ENCODE peak calls at places on chromosomes 16 and 17, in eight cellular contexts. B is hypothalamus; E is AG10803; F is left ventricle myocardium inferior; Y is activated CD4-positive, alpha-beta T cell treated with anti-CD3 and anti-CD28 coated beads for 24 hours; R is stomach; L is germinal center; T is choroid plexus epithelial cell. W is an unnamed sample.

GRCh38 chr17:29566473-29567361 is at the start of gene ABHD15:
- DNase-seq in L (peak), T (peak), B (no peak), Y (no peak), F (peak), R (peak), E (peak), W (peak)

GRCh38 chr16:87780385-87780989 is 14.7 kb upstream of the KLHDC4 start:
- DNase-seq in L (peak), E (peak), Y (peak), F (peak), T (peak), R (peak), B (no peak), W (peak)

GRCh38 chr16:65961491-65962143 is 404.9 kb upstream of the CDH5 start:
- DNase-seq in B (no peak), F (no peak), Y (no peak), T (peak), L (no peak), R (no peak), E (peak), W (no peak)

GRCh38 chr17:19664136-19664820 is 15.7 kb downstream of the ALDH3A2 start:
- DNase-seq in Y (no peak), R (peak), L (no peak), F (peak), E (no peak), T (no peak), B (no peak), W (no peak)

GRCh38 chr16:86755571-86756006 is 177.2 kb downstream of the FOXL1 start:
- DNase-seq in F (peak), T (no peak), E (no peak), B (no peak), Y (no peak), L (no peak), R (no peak), W (no peak)

GRCh38 chr16:1330260-1330914 is 3.1 kb upstream of the BAIAP3 start:
- DNase-seq in L (peak), E (no peak), T (no peak), F (no peak), R (no peak), B (no peak), Y (peak), W (peak)

GRCh38 chr16:25707982-25708583 is 16.3 kb downstream of the HS3ST4 start:
- DNase-seq in B (no peak), L (no peak), Y (no peak), T (peak), E (no peak), R (peak), F (no peak), W (peak)

GRCh38 chr16:50096791-50097190 is 31.0 kb downstream of the HEATR3 start:
- DNase-seq in E (peak), L (no peak), T (peak), R (no peak), Y (no peak), B (no peak), F (no peak), W (no peak)

GRCh38 chr17:79654960-79655382 is 44.1 kb upstream of the RBFOX3 start:
- DNase-seq in L (no peak), T (no peak), Y (no peak), B (no peak), R (peak), F (no peak), E (no peak), W (no peak)

GRCh38 chr16:27768651-27769270 is 218.8 kb downstream of the KATNIP start:
- DNase-seq in R (no peak), T (peak), F (no peak), E (no peak), Y (no peak), B (no peak), L (no peak), W (no peak)

GRCh38 chr17:73335591-73336503 is 24.0 kb upstream of the CDC42EP4 start:
- DNase-seq in Y (no peak), F (no peak), T (no peak), B (no peak), E (no peak), R (peak), L (no peak), W (no peak)

GRCh38 chr17:72336804-72337070 is 215.9 kb downstream of the SOX9 start:
- DNase-seq in T (no peak), B (no peak), E (no peak), Y (no peak), F (no peak), R (no peak), L (no peak), W (no peak)

GRCh38 chr16:48165961-48166578 is 10.3 kb upstream of the ABCC12 start:
- DNase-seq in F (no peak), R (no peak), T (peak), B (no peak), E (no peak), Y (no peak), L (no peak), W (peak)

GRCh38 chr17:63116228-63116627 is 150.2 kb downstream of the TANC2 start:
- DNase-seq in R (no peak), Y (no peak), F (no peak), L (no peak), B (no peak), E (no peak), T (no peak), W (no peak)

GRCh38 chr17:43068570-43069367 is 43.7 kb downstream of the RND2 start:
- DNase-seq in L (no peak), T (peak), E (no peak), F (no peak), Y (no peak), B (no peak), R (no peak), W (no peak)

GRCh38 chr16:56869513-56870270 is 4.7 kb downstream of the SLC12A3 start:
- DNase-seq in Y (peak), F (no peak), L (peak), T (peak), R (no peak), E (no peak), B (no peak), W (peak)

GRCh38 chr17:37221865-37222264 is 153.9 kb upstream of the C17orf78 start:
- DNase-seq in E (no peak), T (peak), L (no peak), R (no peak), Y (no peak), B (no peak), F (no peak), W (peak)

GRCh38 chr16:51152691-51153261 is 1.7 kb upstream of the SALL1 start:
- DNase-seq in Y (no peak), E (peak), F (no peak), L (no peak), T (no peak), R (no peak), B (peak), W (no peak)

GRCh38 chr16:47660540-47660939 is 199.4 kb downstream of the PHKB start:
- DNase-seq in R (no peak), T (no peak), Y (no peak), B (no peak), F (no peak), E (no peak), L (no peak), W (peak)

GRCh38 chr17:3681057-3681456 is 12.4 kb downstream of the EMC6 start:
- DNase-seq in L (no peak), Y (no peak), R (no peak), B (no peak), F (no peak), T (no peak), E (no peak), W (no peak)

GRCh38 chr17:72421128-72422092 is 300.6 kb downstream of the SOX9 start:
- DNase-seq in E (peak), T (peak), B (no peak), Y (no peak), F (no peak), R (peak), L (peak), W (peak)

GRCh38 chr16:19167710-19168172 is 299 bp upstream of the SYT17 start:
- DNase-seq in T (peak), Y (peak), E (peak), B (peak), L (peak), R (peak), F (peak), W (no peak)

GRCh38 chr17:38538906-38539305 is 66.8 kb downstream of the SRCIN1 start:
- DNase-seq in T (no peak), R (peak), B (no peak), L (no peak), F (no peak), Y (no peak), E (no peak), W (no peak)

GRCh38 chr16:48366165-48367093 is 18.8 kb downstream of the SIAH1 start:
- DNase-seq in T (peak), Y (no peak), B (no peak), E (peak), F (no peak), R (peak), L (peak), W (peak)

GRCh38 chr17:80105762-80106161 is 4.4 kb downstream of the GAA start:
- DNase-seq in B (peak), Y (no peak), L (no peak), T (peak), E (peak), F (no peak), R (peak), W (no peak)

GRCh38 chr16:89982318-89982717 is 33.8 kb downstream of the DEF8 start:
- DNase-seq in F (no peak), R (no peak), Y (no peak), T (no peak), B (no peak), L (no peak), E (no peak), W (no peak)

GRCh38 chr16:69596801-69597200 is 31.0 kb downstream of the NFAT5 start:
- DNase-seq in L (no peak), B (no peak), T (no peak), E (no peak), R (no peak), Y (no peak), F (no peak), W (no peak)